ENCODE peak calls at places on chromosomes 6 and 20, in four cellular contexts. N, E, C and H are unnamed samples.

GRCh38 chr6:157459327-157459726 is 78.3 kb downstream of the ZDHHC14 start:
- DNase-seq in N (peak), C (no peak), E (no peak), H (no peak)

GRCh38 chr6:45946352-45946751 is 69.3 kb downstream of the CLIC5 start:
- DNase-seq in E (no peak), N (no peak), C (peak), H (peak)

GRCh38 chr20:35731469-35731788 is 10.6 kb downstream of the RBM39 start:
- DNase-seq in C (no peak), E (no peak), N (no peak), H (no peak)

GRCh38 chr6:133428299-133428698 is 187.1 kb downstream of the EYA4 start:
- DNase-seq in E (no peak), N (no peak), C (no peak), H (no peak)

GRCh38 chr6:168313371-168314028 is 6.1 kb downstream of the DACT2 start:
- DNase-seq in C (no peak), N (no peak), E (peak), H (no peak)

GRCh38 chr6:17580518-17581048 is 19.5 kb upstream of the FAM8A1 start:
- DNase-seq in N (no peak), C (peak), E (peak), H (peak)

GRCh38 chr20:7710440-7710839 is 229.8 kb downstream of the HAO1 start:
- DNase-seq in E (no peak), N (no peak), C (no peak), H (no peak)

GRCh38 chr20:61173267-61173666 is 78.8 kb upstream of the CDH4 start:
- DNase-seq in N (no peak), C (no peak), E (no peak), H (no peak)

GRCh38 chr6:31354248-31354647 is 2.7 kb downstream of the HLA-B start:
- DNase-seq in E (no peak), C (no peak), N (no peak), H (no peak)

GRCh38 chr6:92329416-92329815 is 1089.9 kb downstream of the EPHA7 start:
- DNase-seq in E (no peak), C (no peak), N (no peak), H (no peak)

GRCh38 chr6:8059129-8059528 is 5.1 kb downstream of the BLOC1S5 start:
- DNase-seq in E (no peak), N (no peak), C (no peak), H (no peak)

GRCh38 chr6:29456971-29457370 is at the start of the genes OR11A1 and OR2H1:
- DNase-seq in C (no peak), E (no peak), N (no peak), H (no peak)

GRCh38 chr6:143060806-143061596 is at the start of gene AIG1:
- DNase-seq in E (no peak), C (peak), N (peak), H (no peak)

GRCh38 chr20:58389324-58389967 is 417 bp downstream of the VAPB start:
- DNase-seq in C (no peak), E (peak), N (peak), H (peak)

GRCh38 chr6:170031096-170031471 is 259.8 kb downstream of the DLL1 start:
- DNase-seq in C (peak), E (peak), N (no peak), H (peak)

GRCh38 chr6:135546680-135547418 is 49.3 kb upstream of the AHI1 start:
- DNase-seq in E (no peak), N (no peak), C (peak), H (no peak)

GRCh38 chr6:96301023-96301422 is 220.6 kb upstream of the UFL1 start:
- DNase-seq in N (no peak), E (no peak), C (no peak), H (no peak)

GRCh38 chr6:159041181-159041580 is 3.6 kb downstream of the TAGAP start:
- DNase-seq in N (no peak), C (no peak), E (no peak), H (no peak)

GRCh38 chr20:25081730-25082497 is at the start of gene VSX1:
- DNase-seq in C (no peak), E (no peak), N (no peak), H (no peak)

GRCh38 chr6:45783716-45784115 is 231.9 kb downstream of the CLIC5 start:
- DNase-seq in N (peak), E (no peak), C (no peak), H (no peak)

GRCh38 chr6:17962436-17963031 is 24.9 kb downstream of the KIF13A start:
- DNase-seq in N (peak), C (peak), E (peak), H (peak)

GRCh38 chr20:32570401-32571190 is 14.5 kb downstream of the NOL4L start:
- DNase-seq in N (peak), E (no peak), C (no peak), H (no peak)

GRCh38 chr6:118893095-118893881 is 664 bp upstream of the ASF1A start:
- DNase-seq in E (peak), C (peak), N (peak), H (no peak)

GRCh38 chr20:33521461-33521860 is 31.6 kb downstream of the CBFA2T2 start:
- DNase-seq in C (no peak), N (no peak), E (no peak), H (no peak)

GRCh38 chr6:80767808-80768207 is 661.3 kb downstream of the BCKDHB start:
- DNase-seq in N (no peak), C (no peak), E (no peak), H (peak)

GRCh38 chr6:50689210-50689609 is 24.1 kb upstream of the TFAP2D start:
- DNase-seq in C (no peak), N (no peak), E (no peak), H (no peak)

GRCh38 chr6:84671188-84671587 is 93.2 kb downstream of the TBX18 start:
- DNase-seq in N (no peak), E (no peak), C (no peak), H (no peak)

GRCh38 chr6:21935561-21936028 is 342.0 kb downstream of the SOX4 start:
- DNase-seq in N (peak), C (no peak), E (peak), H (no peak)

GRCh38 chr6:107676002-107676401 is 148.1 kb downstream of the SCML4 start:
- DNase-seq in C (no peak), E (no peak), N (no peak), H (no peak)

GRCh38 chr6:151351146-151351700 is 40.1 kb downstream of the ZBTB2 start:
- DNase-seq in E (no peak), C (no peak), N (no peak), H (no peak)

GRCh38 chr6:19268117-19268516 is 569.1 kb upstream of the ID4 start:
- DNase-seq in N (no peak), E (no peak), C (no peak), H (no peak)

GRCh38 chr6:81890846-81891245 is 138.4 kb upstream of the TENT5A start:
- DNase-seq in C (no peak), N (no peak), E (no peak), H (no peak)

GRCh38 chr20:62369508-62370114 is 2.5 kb upstream of the LAMA5 start:
- DNase-seq in N (no peak), C (no peak), E (no peak), H (no peak)

GRCh38 chr6:134541001-134541400 is 223.1 kb upstream of the SGK1 start:
- DNase-seq in N (no peak), E (no peak), C (no peak), H (no peak)

GRCh38 chr6:26394289-26394688 is 7.8 kb upstream of the BTN3A1 start:
- DNase-seq in C (no peak), E (no peak), N (no peak), H (no peak)

GRCh38 chr6:121965739-121966138 is 433.7 kb upstream of the HSF2 start:
- DNase-seq in N (no peak), E (no peak), C (no peak), H (no peak)

GRCh38 chr6:68559052-68559451 is 76.0 kb upstream of the ADGRB3 start:
- DNase-seq in C (no peak), N (no peak), E (no peak), H (no peak)

GRCh38 chr6:105753184-105754097 is 332.7 kb upstream of the PRDM1 start:
- DNase-seq in E (peak), C (no peak), N (no peak), H (no peak)

GRCh38 chr6:129191275-129191674 is 308.3 kb downstream of the LAMA2 start:
- DNase-seq in E (no peak), C (no peak), N (no peak), H (no peak)

GRCh38 chr6:129192458-129192989 is 309.6 kb downstream of the LAMA2 start:
- DNase-seq in C (no peak), E (no peak), N (no peak), H (no peak)

GRCh38 chr6:129197154-129197553 is 314.2 kb downstream of the LAMA2 start:
- DNase-seq in E (no peak), C (no peak), N (no peak), H (no peak)

GRCh38 chr6:129195666-129196065 is 312.7 kb downstream of the LAMA2 start:
- DNase-seq in E (no peak), N (no peak), C (no peak), H (no peak)

GRCh38 chr6:129194441-129195021 is 311.6 kb downstream of the LAMA2 start:
- DNase-seq in C (no peak), E (no peak), N (no peak), H (no peak)
- TF ChIP-seq EP300 in C (no peak), E (no peak), N (no peak), H (no peak)

GRCh38 chr20:38965264-38965663 is 3.1 kb downstream of the DHX35 start:
- DNase-seq in N (no peak), E (no peak), C (no peak), H (no peak)

GRCh38 chr20:38961530-38962043 is 557 bp upstream of the DHX35 start:
- DNase-seq in C (no peak), N (no peak), E (no peak), H (no peak)

GRCh38 chr20:38962898-38963484 is 847 bp downstream of the DHX35 start:
- DNase-seq in C (no peak), E (no peak), N (no peak), H (no peak)

GRCh38 chr20:38963745-38964144 is 1.6 kb downstream of the DHX35 start:
- DNase-seq in E (no peak), N (no peak), C (no peak), H (no peak)

DNA sequence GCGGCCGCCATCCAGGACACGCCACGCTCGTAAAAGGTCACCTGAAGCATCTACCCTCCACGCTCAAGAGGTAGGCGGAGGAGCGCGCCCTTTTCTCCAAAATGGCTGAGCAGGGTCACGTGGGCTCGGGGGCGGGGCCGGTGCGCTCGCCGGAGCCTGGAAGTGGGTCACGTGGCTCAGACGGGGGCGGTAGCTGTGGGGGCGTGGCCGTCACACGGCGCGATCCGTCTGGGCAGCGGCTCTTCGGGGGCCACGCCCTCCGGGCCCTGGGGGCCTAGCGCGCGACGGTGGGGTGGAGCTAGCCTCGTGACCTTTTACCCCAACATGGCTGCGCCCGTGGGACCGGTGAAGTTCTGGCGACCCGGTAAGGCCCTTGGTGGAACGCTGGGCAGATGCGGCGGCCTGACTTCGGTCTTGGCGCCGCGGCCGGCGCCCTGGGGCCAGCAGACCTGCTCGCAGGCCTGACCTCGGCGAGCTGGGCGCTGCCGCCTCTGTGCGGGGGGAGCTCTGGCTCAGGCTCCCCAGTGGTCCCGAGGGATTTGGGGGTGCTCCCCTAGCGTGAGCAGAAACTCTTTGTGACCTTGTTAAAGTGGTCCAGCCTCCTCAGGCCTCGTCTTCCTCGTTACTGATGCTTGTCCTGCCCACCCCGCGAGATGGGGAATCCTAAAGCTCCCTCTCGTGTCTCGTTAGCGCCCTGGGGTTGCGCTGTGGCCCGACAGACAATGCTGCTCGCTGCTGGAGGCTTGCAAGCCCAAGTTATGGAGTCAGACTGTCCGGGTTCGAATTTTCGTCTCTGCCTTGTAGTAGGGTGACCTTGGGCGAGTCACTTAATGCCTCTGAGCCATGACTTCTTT is at the start of gene DHX35:
- DNase-seq in N (peak), C (peak), E (peak), H (peak)
- TF ChIP-seq POLR2A in N (peak), C (no peak), E (peak), H (no peak)

GRCh38 chr6:15290067-15290641 is 44.3 kb downstream of the JARID2 start:
- DNase-seq in C (no peak), N (no peak), E (no peak), H (no peak)

GRCh38 chr6:15285682-15286294 is 39.9 kb downstream of the JARID2 start:
- DNase-seq in E (no peak), N (no peak), C (no peak), H (no peak)

GRCh38 chr6:15287670-15288069 is 41.8 kb downstream of the JARID2 start:
- DNase-seq in E (no peak), C (no peak), N (no peak), H (no peak)

GRCh38 chr6:15290962-15291704 is 45.3 kb downstream of the JARID2 start:
- DNase-seq in C (no peak), N (no peak), E (no peak), H (no peak)

GRCh38 chr6:15288856-15289255 is 43.0 kb downstream of the JARID2 start:
- DNase-seq in E (no peak), N (peak), C (no peak), H (no peak)
- H3K27ac ChIP-seq in E (no peak), N (peak), C (no peak), H (no peak)

DNA sequence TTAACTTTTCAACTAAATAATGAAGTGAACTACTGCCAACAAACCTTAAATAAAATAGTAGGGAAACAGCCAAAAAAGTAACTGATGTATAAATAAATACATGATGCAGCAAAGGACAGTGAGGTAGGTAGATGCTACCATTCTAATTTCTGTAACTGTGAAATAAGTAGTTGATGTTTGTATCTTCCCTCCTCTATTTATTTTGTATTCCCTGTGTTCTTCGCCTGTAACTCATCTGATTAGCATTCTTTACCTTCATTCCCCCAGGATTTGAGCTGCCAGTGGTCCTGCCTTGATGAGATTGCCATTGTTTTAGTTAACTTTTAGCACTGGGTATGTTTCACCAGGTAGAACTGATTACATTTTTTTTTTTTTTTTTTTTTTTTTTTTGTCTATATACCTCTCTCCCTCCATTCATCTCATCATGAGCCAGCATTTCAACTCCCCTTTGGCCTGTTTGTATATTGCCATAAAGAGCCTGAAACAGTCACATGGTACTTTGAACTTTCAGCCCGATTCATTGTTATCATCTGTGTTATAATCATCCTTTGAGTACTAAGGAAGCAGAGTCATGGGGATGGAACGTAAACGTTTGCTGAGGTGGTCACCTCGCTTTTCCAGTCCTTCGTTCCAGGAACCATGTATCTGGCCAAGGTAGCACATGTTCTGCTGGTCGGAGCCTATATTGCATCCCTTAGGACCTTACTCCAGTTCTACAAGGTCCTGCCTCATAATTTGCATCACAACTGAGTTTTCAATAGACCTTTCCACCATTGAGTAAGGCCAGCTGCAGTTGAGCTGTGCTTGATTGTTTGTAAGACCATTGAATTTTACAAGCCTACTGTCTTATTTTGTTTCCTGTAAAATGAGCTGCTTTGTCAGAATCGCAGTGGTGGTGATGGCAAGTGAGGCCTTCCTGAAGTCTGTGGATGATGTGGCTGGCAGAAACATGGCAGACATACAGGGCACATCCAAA is 107.6 kb downstream of the JAG1 start:
- DNase-seq in C (no peak), N (no peak), E (peak), H (no peak)
- TF ChIP-seq EP300 in C (no peak), N (no peak), E (no peak), H (no peak)

GRCh38 chr20:50931048-50931305 is 260 bp downstream of the ADNP start:
- DNase-seq in N (peak), C (no peak), E (no peak), H (no peak)

GRCh38 chr20:50930139-50931047 is 844 bp downstream of the ADNP start:
- DNase-seq in E (peak), N (peak), C (peak), H (no peak)

GRCh38 chr20:50929299-50930138 is 1.7 kb downstream of the ADNP start:
- DNase-seq in N (peak), E (peak), C (peak), H (peak)

GRCh38 chr20:50931306-50932015 is at the start of gene ADNP:
- DNase-seq in E (peak), C (peak), N (peak), H (peak)

DNA sequence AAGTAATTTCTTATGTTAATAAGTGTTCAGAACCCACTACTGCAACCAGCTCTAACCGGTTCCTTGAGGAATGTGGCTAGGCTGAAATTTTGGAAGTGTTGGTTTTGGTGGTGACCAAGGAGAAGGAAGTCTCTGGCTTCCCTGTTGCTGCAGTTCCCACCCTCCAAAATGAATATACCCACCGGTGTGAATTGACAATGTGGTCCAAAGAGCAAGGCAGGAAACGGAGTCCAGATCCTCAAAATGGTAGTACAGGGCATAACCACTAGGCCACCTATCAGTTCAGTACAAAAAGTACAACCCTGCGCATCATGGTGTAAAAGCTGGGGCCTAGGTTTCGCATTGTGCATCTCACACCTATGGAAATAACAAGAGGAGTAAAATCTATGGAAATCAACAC is 2.8 kb downstream of the ADNP start:
- DNase-seq in E (no peak), N (no peak), C (no peak), H (no peak)
- TF ChIP-seq POLR2A in E (no peak), N (no peak), C (no peak), H (no peak)

GRCh38 chr6:28267695-28268059 is 734 bp downstream of the ZSCAN26 start:
- DNase-seq in N (no peak), C (no peak), E (no peak), H (no peak)
- H3K27ac ChIP-seq in N (peak), C (no peak), E (peak), H (peak)

DNA sequence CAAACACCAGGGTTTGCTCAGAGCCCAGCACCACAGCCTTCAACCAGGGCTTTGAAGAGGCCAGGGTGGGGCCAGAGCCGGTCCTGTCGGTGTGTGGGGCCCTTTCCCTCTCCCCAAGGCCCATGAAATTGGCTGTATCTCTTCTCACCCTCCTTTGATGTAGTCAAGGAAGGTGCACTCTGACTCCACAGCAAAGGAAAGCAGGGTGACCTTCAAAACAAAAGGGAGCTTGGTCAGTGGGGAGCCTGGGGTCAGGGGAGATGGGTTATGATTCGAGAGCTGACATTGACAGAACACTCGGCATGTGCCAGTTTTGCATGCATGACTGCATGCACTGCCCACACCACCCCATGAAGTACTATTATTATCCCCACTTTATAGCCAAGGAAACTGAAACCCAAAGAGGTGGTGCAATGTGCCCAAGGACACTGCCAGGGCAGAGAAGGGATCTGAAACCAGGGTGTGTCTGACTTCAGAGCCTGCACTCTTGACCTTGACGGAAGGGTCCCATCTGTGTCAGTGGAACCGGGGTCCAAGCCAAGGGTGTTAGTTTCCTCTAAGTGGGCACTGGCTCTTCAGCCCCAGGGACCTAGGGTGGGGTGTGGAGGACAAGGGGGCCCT is 55.4 kb downstream of the RAB44 start:
- DNase-seq in C (no peak), N (no peak), E (peak), H (no peak)
- TF ChIP-seq EP300 in C (no peak), N (no peak), E (no peak), H (no peak)

GRCh38 chr6:89483111-89483720 is 50.3 kb downstream of the ANKRD6 start:
- DNase-seq in E (no peak), N (no peak), C (peak), H (no peak)
- TF ChIP-seq POLR2A in E (no peak), N (no peak), C (no peak), H (no peak)